ENCODE peak calls at places on chromosomes 3 and 15, in four cellular contexts. U is H1, X is GM12878, J is K562. K is an unnamed sample.

GRCh38 chr15:84979651-84980050 is 2.0 kb upstream of the PDE8A start:
- DNase-seq in J (peak; percentile 62), X (no peak), U (peak; percentile 69), K (no peak)

GRCh38 chr3:13113346-13114335 is 40.4 kb upstream of the IQSEC1 start:
- DNase-seq in J (no peak), X (no peak), U (no peak), K (no peak)

GRCh38 chr15:60009124-60009523 is 5.0 kb downstream of the FOXB1 start:
- DNase-seq in X (no peak), J (no peak), U (no peak), K (no peak)

GRCh38 chr15:100340721-100341661 is 784 bp downstream of the ADAMTS17 start:
- DNase-seq in X (no peak), J (no peak), U (no peak), K (no peak)

GRCh38 chr15:64503640-64504039 is 43.3 kb downstream of the ZNF609 start:
- DNase-seq in J (no peak), U (no peak), X (no peak), K (no peak)

GRCh38 chr3:56812749-56813655 is 11.3 kb upstream of the ARHGEF3 start:
- DNase-seq in J (no peak), U (no peak), X (no peak), K (no peak)

GRCh38 chr15:99143655-99144610 is 39.1 kb downstream of the SYNM start:
- DNase-seq in U (no peak), X (no peak), J (no peak), K (no peak)

GRCh38 chr3:25594007-25594502 is 70.7 kb downstream of the TOP2B start:
- DNase-seq in X (no peak), J (peak; percentile 68), U (no peak), K (peak; percentile 29)

GRCh38 chr3:58164199-58164879 is 46.4 kb downstream of the DNASE1L3 start:
- DNase-seq in X (no peak), U (no peak), J (no peak), K (no peak)

GRCh38 chr3:117708601-117709000 is 999.0 kb downstream of the TUSC7 start:
- DNase-seq in X (no peak), U (no peak), J (no peak), K (no peak)

GRCh38 chr3:164377466-164377865 is 700.8 kb downstream of the SI start:
- DNase-seq in X (no peak), J (no peak), U (no peak), K (no peak)

GRCh38 chr3:191753186-191753585 is 292.2 kb downstream of the PYDC2 start:
- DNase-seq in J (no peak), X (no peak), U (no peak), K (no peak)

GRCh38 chr15:68025860-68026424 is 28.2 kb upstream of the PIAS1 start:
- DNase-seq in J (no peak), U (no peak), X (no peak), K (no peak)

GRCh38 chr3:131067983-131068382 is 41.3 kb downstream of the NEK11 start:
- DNase-seq in J (no peak), X (no peak), U (no peak), K (no peak)

GRCh38 chr15:40247406-40247971 is 8.6 kb downstream of the PAK6 start:
- DNase-seq in J (no peak), X (no peak), U (no peak), K (no peak)

GRCh38 chr3:98521897-98522537 is 685 bp downstream of the CLDND1 start:
- DNase-seq in U (no peak), X (no peak), J (peak; percentile 9), K (peak; percentile 42)

GRCh38 chr15:34650177-34650576 is 66.7 kb upstream of the GOLGA8B start:
- DNase-seq in U (no peak), X (no peak), J (peak; percentile 38), K (no peak)

GRCh38 chr15:29959384-29960137 is 123.2 kb upstream of the GOLGA8J start:
- DNase-seq in U (no peak), X (no peak), J (no peak), K (no peak)

GRCh38 chr3:42665050-42665878 is 11.8 kb downstream of the ZBTB47 start:
- DNase-seq in J (no peak), U (no peak), X (no peak), K (no peak)

GRCh38 chr15:51907136-51907862 is 64.3 kb downstream of the LEO1 start:
- DNase-seq in U (no peak), X (no peak), J (peak; percentile 29), K (peak; percentile 96)

GRCh38 chr3:127458698-127459097 is 131.8 kb downstream of the TPRA1 start:
- DNase-seq in X (no peak), U (peak; percentile 92), J (peak; percentile 57), K (no peak)

GRCh38 chr15:65790692-65791334 is 1.3 kb downstream of the DENND4A start:
- DNase-seq in J (no peak), U (no peak), X (no peak), K (no peak)

GRCh38 chr15:32855942-32856341 is 138.1 kb downstream of the GREM1 start:
- DNase-seq in X (no peak), U (no peak), J (no peak), K (peak; percentile 45)

GRCh38 chr3:142127941-142128658 is 21.2 kb downstream of the TFDP2 start:
- DNase-seq in U (no peak), X (no peak), J (no peak), K (no peak)

GRCh38 chr3:39804951-39805350 is 4.5 kb upstream of the MYRIP start:
- DNase-seq in U (no peak), X (no peak), J (no peak), K (no peak)

GRCh38 chr3:43061101-43061895 is 44.6 kb downstream of the POMGNT2 start:
- DNase-seq in U (no peak), X (no peak), J (no peak), K (no peak)

GRCh38 chr15:91456921-91457320 is 356.9 kb downstream of the SV2B start:
- DNase-seq in U (no peak), X (no peak), J (no peak), K (no peak)

GRCh38 chr15:87032291-87032690 is 952.6 kb downstream of the AGBL1 start:
- DNase-seq in U (no peak), J (no peak), X (no peak), K (no peak)

GRCh38 chr3:61864886-61865285 is 303.5 kb downstream of the PTPRG start:
- DNase-seq in U (no peak), J (no peak), X (no peak), K (no peak)

GRCh38 chr3:62875103-62876002 is at the start of gene CADPS:
- DNase-seq in J (no peak), U (peak; percentile 71), X (no peak), K (no peak)
- TF ChIP-seq POLR2A in J (no peak), U (no peak), X (no peak), K (no peak)

GRCh38 chr15:101357885-101358284 is 62.8 kb upstream of the SNRPA1 start:
- DNase-seq in X (no peak), J (no peak), U (peak; percentile 39), K (no peak)
- TF ChIP-seq EGR1 in X (no peak), J (no peak), U (no peak), K (no peak)

GRCh38 chr3:32239638-32240550 is 1.4 kb downstream of the CMTM8 start:
- DNase-seq in J (peak; percentile 60), U (peak; percentile 51), X (no peak), K (peak; percentile 43)
- TF ChIP-seq JUND in J (no peak), U (no peak), X (no peak), K (no peak)

DNA sequence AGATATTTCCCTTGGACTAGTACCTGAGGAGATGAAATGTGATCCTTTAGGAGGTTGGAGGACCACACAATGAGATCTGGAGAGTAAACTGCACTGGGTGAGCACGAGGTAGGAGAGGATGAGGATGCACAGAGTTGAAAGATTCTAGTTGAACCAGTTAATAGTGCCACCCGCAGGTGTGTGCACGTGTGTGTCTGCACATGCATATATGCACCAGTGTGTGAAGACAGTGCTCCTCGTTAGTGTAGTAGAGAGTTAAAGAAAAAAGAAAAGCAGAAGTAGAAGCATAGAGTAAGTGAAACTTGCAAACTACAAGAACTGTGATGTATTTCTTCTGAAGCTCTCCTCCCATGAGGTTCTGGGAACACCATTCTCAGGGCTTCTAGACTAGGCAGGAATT is 8.4 kb downstream of the MED12L start:
- DNase-seq in X (no peak), U (no peak), J (no peak), K (no peak)
- TF ChIP-seq POLR2A in X (no peak), U (no peak), J (no peak), K (no peak)

GRCh38 chr3:140765246-140765645 is 87.4 kb downstream of the TRIM42 start:
- DNase-seq in X (no peak), U (peak; percentile 1), J (no peak), K (no peak)
- TF ChIP-seq EGR1 in X (no peak), U (no peak), J (no peak), K (no peak)

GRCh38 chr15:90106522-90107117 is 4.4 kb upstream of the IDH2 start:
- DNase-seq in X (no peak), J (no peak), U (no peak), K (no peak)
- TF ChIP-seq JUND in X (no peak), J (peak; percentile 53), U (no peak), K (no peak)

DNA sequence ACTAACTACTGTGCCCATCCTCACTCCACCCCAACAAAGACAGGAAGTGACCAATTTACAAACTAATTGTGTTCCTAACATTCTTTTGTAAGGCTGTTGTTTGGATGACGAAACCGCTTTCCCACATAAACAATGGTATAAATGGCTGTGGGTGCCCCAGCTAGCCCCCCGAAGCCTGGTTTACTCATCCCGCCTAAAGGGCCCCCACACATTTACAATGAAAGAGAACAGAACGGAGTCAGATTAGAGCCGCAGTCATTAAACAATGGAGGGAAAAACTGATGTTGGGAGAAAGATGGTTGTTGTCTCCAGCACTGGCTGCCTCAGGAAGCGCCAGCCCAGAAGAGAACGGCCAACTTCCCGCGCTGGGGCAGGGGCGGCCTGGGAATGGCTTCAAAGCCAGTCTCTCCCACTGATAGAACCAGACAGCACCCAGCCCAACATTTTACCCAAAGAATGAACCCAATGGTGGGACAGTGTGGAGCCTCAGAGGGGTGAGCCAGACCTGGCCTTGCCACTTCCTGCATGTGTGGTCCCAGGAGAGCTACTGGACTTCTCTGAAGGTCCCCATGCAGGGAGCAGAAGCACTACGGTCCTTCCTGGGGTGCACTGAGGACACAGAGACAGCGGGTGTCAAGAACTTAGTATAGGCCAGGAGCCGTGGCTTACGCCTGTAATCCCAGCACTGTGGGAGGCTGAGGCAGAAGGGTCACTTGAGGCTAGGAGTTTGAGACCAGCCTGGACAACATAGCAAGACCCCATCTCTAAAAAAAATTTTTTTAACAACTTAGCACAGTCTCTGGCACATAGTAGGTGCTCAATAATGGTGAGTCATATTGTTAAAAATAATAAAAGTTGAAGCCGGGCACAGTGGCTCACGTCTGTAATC is 75.8 kb upstream of the GATA2 start:
- DNase-seq in U (peak; percentile 59), J (no peak), X (no peak), K (no peak)
- TF ChIP-seq POLR2A in U (no peak), J (no peak), X (no peak), K (no peak)

K was measured in HCT116.